ENCODE peak calls at places on chromosomes 11 and 22, in eight cellular contexts. One of them, this sample, is unnamed.

GRCh38 chr22:42384506-42384905 is 47.7 kb downstream of the NFAM1 start:
- ATAC-seq in WTC11: no peak
- ATAC-seq in activated T-helper 17 cell treated with anti-CD3 and anti-CD28 coated beads, Interleukin-2, amount 50 U/mL, for 72 hours: no peak
- ATAC-seq in SK-N-SH treated with all-trans-retinoic acid at 6 μM for 48 hours: no peak
- ATAC-seq in right cardiac atrium: no peak
- ATAC-seq in upper lobe of right lung: no peak
- ATAC-seq in esophagus mucosa: no peak
- ATAC-seq in stimulated activated naive B cell treated with anti-CD40 and anti-IgM and Interleukin-4, amounts not matched to agents 10 μg/mL and 1 μg/mL and 100 μg/mL, for 72 hours: no peak
- ATAC-seq in this sample: no peak

GRCh38 chr11:78291754-78292108 is 103.0 kb downstream of the USP35 start:
- ATAC-seq in WTC11: no peak
- ATAC-seq in activated T-helper 17 cell treated with anti-CD3 and anti-CD28 coated beads, Interleukin-2, amount 50 U/mL, for 72 hours: peak
- ATAC-seq in SK-N-SH treated with all-trans-retinoic acid at 6 μM for 48 hours: no peak
- ATAC-seq in right cardiac atrium: no peak
- ATAC-seq in upper lobe of right lung: no peak
- ATAC-seq in esophagus mucosa: no peak
- ATAC-seq in stimulated activated naive B cell treated with anti-CD40 and anti-IgM and Interleukin-4, amounts not matched to agents 10 μg/mL and 1 μg/mL and 100 μg/mL, for 72 hours: peak
- ATAC-seq in this sample: no peak

GRCh38 chr11:74388678-74389327 is 9.4 kb downstream of the PGM2L1 start:
- ATAC-seq in WTC11: peak
- ATAC-seq in activated T-helper 17 cell treated with anti-CD3 and anti-CD28 coated beads, Interleukin-2, amount 50 U/mL, for 72 hours: peak
- ATAC-seq in SK-N-SH treated with all-trans-retinoic acid at 6 μM for 48 hours: peak
- ATAC-seq in right cardiac atrium: peak
- ATAC-seq in upper lobe of right lung: peak
- ATAC-seq in esophagus mucosa: peak
- ATAC-seq in stimulated activated naive B cell treated with anti-CD40 and anti-IgM and Interleukin-4, amounts not matched to agents 10 μg/mL and 1 μg/mL and 100 μg/mL, for 72 hours: peak
- ATAC-seq in this sample: peak

GRCh38 chr11:59053387-59053786 is 32.7 kb upstream of the GLYATL1B start:
- ATAC-seq in WTC11: peak
- ATAC-seq in activated T-helper 17 cell treated with anti-CD3 and anti-CD28 coated beads, Interleukin-2, amount 50 U/mL, for 72 hours: peak
- ATAC-seq in SK-N-SH treated with all-trans-retinoic acid at 6 μM for 48 hours: peak
- ATAC-seq in right cardiac atrium: no peak
- ATAC-seq in upper lobe of right lung: peak
- ATAC-seq in esophagus mucosa: no peak
- ATAC-seq in stimulated activated naive B cell treated with anti-CD40 and anti-IgM and Interleukin-4, amounts not matched to agents 10 μg/mL and 1 μg/mL and 100 μg/mL, for 72 hours: peak
- ATAC-seq in this sample: no peak

GRCh38 chr11:71263391-71263790 is 11.0 kb upstream of the SHANK2 start:
- ATAC-seq in WTC11: no peak
- ATAC-seq in activated T-helper 17 cell treated with anti-CD3 and anti-CD28 coated beads, Interleukin-2, amount 50 U/mL, for 72 hours: no peak
- ATAC-seq in SK-N-SH treated with all-trans-retinoic acid at 6 μM for 48 hours: no peak
- ATAC-seq in right cardiac atrium: no peak
- ATAC-seq in upper lobe of right lung: no peak
- ATAC-seq in esophagus mucosa: no peak
- ATAC-seq in stimulated activated naive B cell treated with anti-CD40 and anti-IgM and Interleukin-4, amounts not matched to agents 10 μg/mL and 1 μg/mL and 100 μg/mL, for 72 hours: no peak
- ATAC-seq in this sample: no peak

GRCh38 chr11:75143420-75143731 is 7.5 kb upstream of the SLCO2B1 start:
- ATAC-seq in WTC11: no peak
- ATAC-seq in activated T-helper 17 cell treated with anti-CD3 and anti-CD28 coated beads, Interleukin-2, amount 50 U/mL, for 72 hours: no peak
- ATAC-seq in SK-N-SH treated with all-trans-retinoic acid at 6 μM for 48 hours: no peak
- ATAC-seq in right cardiac atrium: no peak
- ATAC-seq in upper lobe of right lung: no peak
- ATAC-seq in esophagus mucosa: no peak
- ATAC-seq in stimulated activated naive B cell treated with anti-CD40 and anti-IgM and Interleukin-4, amounts not matched to agents 10 μg/mL and 1 μg/mL and 100 μg/mL, for 72 hours: no peak
- ATAC-seq in this sample: no peak

GRCh38 chr11:2898366-2899079 is 12.9 kb upstream of the CDKN1C start:
- ATAC-seq in WTC11: no peak
- ATAC-seq in activated T-helper 17 cell treated with anti-CD3 and anti-CD28 coated beads, Interleukin-2, amount 50 U/mL, for 72 hours: peak
- ATAC-seq in SK-N-SH treated with all-trans-retinoic acid at 6 μM for 48 hours: peak
- ATAC-seq in right cardiac atrium: peak
- ATAC-seq in upper lobe of right lung: peak
- ATAC-seq in esophagus mucosa: peak
- ATAC-seq in stimulated activated naive B cell treated with anti-CD40 and anti-IgM and Interleukin-4, amounts not matched to agents 10 μg/mL and 1 μg/mL and 100 μg/mL, for 72 hours: peak
- ATAC-seq in this sample: peak

GRCh38 chr11:130649749-130650275 is 201.4 kb downstream of the ADAMTS15 start:
- ATAC-seq in WTC11: no peak
- ATAC-seq in activated T-helper 17 cell treated with anti-CD3 and anti-CD28 coated beads, Interleukin-2, amount 50 U/mL, for 72 hours: no peak
- ATAC-seq in SK-N-SH treated with all-trans-retinoic acid at 6 μM for 48 hours: no peak
- ATAC-seq in right cardiac atrium: no peak
- ATAC-seq in upper lobe of right lung: no peak
- ATAC-seq in esophagus mucosa: no peak
- ATAC-seq in stimulated activated naive B cell treated with anti-CD40 and anti-IgM and Interleukin-4, amounts not matched to agents 10 μg/mL and 1 μg/mL and 100 μg/mL, for 72 hours: no peak
- ATAC-seq in this sample: no peak

GRCh38 chr11:117037952-117038350 is 60.3 kb downstream of the SIK3 start:
- ATAC-seq in WTC11: no peak
- ATAC-seq in activated T-helper 17 cell treated with anti-CD3 and anti-CD28 coated beads, Interleukin-2, amount 50 U/mL, for 72 hours: no peak
- ATAC-seq in SK-N-SH treated with all-trans-retinoic acid at 6 μM for 48 hours: no peak
- ATAC-seq in right cardiac atrium: no peak
- ATAC-seq in upper lobe of right lung: no peak
- ATAC-seq in esophagus mucosa: no peak
- ATAC-seq in stimulated activated naive B cell treated with anti-CD40 and anti-IgM and Interleukin-4, amounts not matched to agents 10 μg/mL and 1 μg/mL and 100 μg/mL, for 72 hours: no peak
- ATAC-seq in this sample: no peak

GRCh38 chr11:128734439-128735224 is 40.8 kb downstream of the FLI1 start:
- ATAC-seq in WTC11: no peak
- ATAC-seq in activated T-helper 17 cell treated with anti-CD3 and anti-CD28 coated beads, Interleukin-2, amount 50 U/mL, for 72 hours: peak
- ATAC-seq in SK-N-SH treated with all-trans-retinoic acid at 6 μM for 48 hours: no peak
- ATAC-seq in right cardiac atrium: peak
- ATAC-seq in upper lobe of right lung: peak
- ATAC-seq in esophagus mucosa: no peak
- ATAC-seq in stimulated activated naive B cell treated with anti-CD40 and anti-IgM and Interleukin-4, amounts not matched to agents 10 μg/mL and 1 μg/mL and 100 μg/mL, for 72 hours: peak
- ATAC-seq in this sample: peak

GRCh38 chr11:22193348-22194051 is 615 bp downstream of the ANO5 start:
- ATAC-seq in WTC11: peak
- ATAC-seq in activated T-helper 17 cell treated with anti-CD3 and anti-CD28 coated beads, Interleukin-2, amount 50 U/mL, for 72 hours: no peak
- ATAC-seq in SK-N-SH treated with all-trans-retinoic acid at 6 μM for 48 hours: peak
- ATAC-seq in right cardiac atrium: peak
- ATAC-seq in upper lobe of right lung: peak
- ATAC-seq in esophagus mucosa: peak
- ATAC-seq in stimulated activated naive B cell treated with anti-CD40 and anti-IgM and Interleukin-4, amounts not matched to agents 10 μg/mL and 1 μg/mL and 100 μg/mL, for 72 hours: peak
- ATAC-seq in this sample: peak

This sample was measured in gastroesophageal sphincter.